ENCODE peak calls at places on chromosomes 6 and 20, in nine cellular contexts. Z is HCT116, R is GM23338, S is PC-3, F is neural progenitor cell, U is MM.1S, Q is GM23248, E is OCI-LY7, L is hepatocyte. B is an unnamed sample.

GRCh38 chr6:29336269-29336668 is 32.4 kb downstream of the OR5V1 start:
- DNase-seq in Q (no peak), S (no peak), E (no peak), R (no peak), Z (no peak), L (no peak), U (no peak), F (no peak), B (no peak)

GRCh38 chr6:42173101-42173500 is at the start of gene GUCA1A:
- DNase-seq in R (no peak), Z (no peak), S (no peak), Q (no peak), F (no peak), E (no peak), U (no peak), L (no peak), B (no peak)

GRCh38 chr20:4371623-4372246 is 350.0 kb upstream of the PRND start:
- DNase-seq in S (no peak), L (no peak), F (no peak), Q (no peak), U (no peak), R (no peak), Z (no peak), E (no peak), B (no peak)

GRCh38 chr6:83867527-83868161 is 8.2 kb downstream of the CYB5R4 start:
- DNase-seq in F (peak; percentile 41), U (no peak), R (peak; percentile 70), S (peak; percentile 89), Z (peak; percentile 21), Q (peak; percentile 100), E (peak; percentile 91), L (peak; percentile 41), B (no peak)

GRCh38 chr6:141212296-141212695 is 920.4 kb upstream of the GJE1 start:
- DNase-seq in Z (peak; percentile 7), F (no peak), L (no peak), U (no peak), S (peak; percentile 40), Q (no peak), E (no peak), R (no peak), B (no peak)

GRCh38 chr20:52419205-52419604 is 227.6 kb upstream of the ZFP64 start:
- DNase-seq in Z (no peak), E (no peak), Q (no peak), U (no peak), F (no peak), L (no peak), R (no peak), S (no peak), B (no peak)

GRCh38 chr6:11974089-11974488 is 38.0 kb upstream of the HIVEP1 start:
- DNase-seq in L (no peak), F (no peak), U (no peak), E (no peak), S (peak; percentile 26), Q (peak; percentile 57), Z (no peak), R (no peak), B (no peak)

GRCh38 chr6:31898200-31899011 is 908 bp upstream of the EHMT2 start:
- DNase-seq in Z (peak; percentile 60), U (peak; percentile 77), E (peak; percentile 71), F (peak; percentile 78), S (peak; percentile 68), Q (peak; percentile 71), L (peak; percentile 69), R (peak; percentile 86), B (peak; percentile 44)

GRCh38 chr6:24664049-24664987 is 2.4 kb downstream of the TDP2 start:
- DNase-seq in F (no peak), E (no peak), U (no peak), S (no peak), R (no peak), L (no peak), Q (no peak), Z (no peak), B (no peak)

GRCh38 chr6:158653577-158654354 is 3.9 kb downstream of the SYTL3 start:
- DNase-seq in R (no peak), F (no peak), Q (no peak), E (no peak), U (peak; percentile 87), S (no peak), L (no peak), Z (no peak), B (no peak)

GRCh38 chr6:40268166-40268958 is 318.8 kb downstream of the LRFN2 start:
- DNase-seq in S (no peak), E (no peak), U (no peak), R (no peak), L (no peak), Z (no peak), Q (no peak), F (no peak), B (no peak)

GRCh38 chr20:19785886-19786285 is 27.8 kb downstream of the RIN2 start:
- DNase-seq in L (no peak), E (no peak), Q (no peak), S (no peak), R (no peak), Z (no peak), F (no peak), U (no peak), B (no peak)

GRCh38 chr6:37309692-37310091 is 44.1 kb upstream of the RNF8 start:
- DNase-seq in Q (no peak), Z (no peak), F (no peak), R (no peak), L (no peak), E (no peak), U (no peak), S (no peak), B (no peak)

GRCh38 chr6:20946037-20946436 is 411.8 kb downstream of the CDKAL1 start:
- DNase-seq in E (no peak), Q (peak; percentile 33), S (peak; percentile 58), U (no peak), R (peak; percentile 46), F (no peak), Z (no peak), L (no peak), B (no peak)

GRCh38 chr20:50824137-50824536 is 29.3 kb downstream of the BCAS4 start:
- DNase-seq in S (peak; percentile 33), E (no peak), L (no peak), F (no peak), R (no peak), Q (peak; percentile 83), Z (no peak), U (no peak), B (no peak)

GRCh38 chr6:4088684-4089083 is 9.7 kb upstream of the FAM217A start:
- DNase-seq in Q (no peak), F (no peak), U (no peak), E (no peak), L (no peak), Z (no peak), R (no peak), S (no peak), B (no peak)

DNA sequence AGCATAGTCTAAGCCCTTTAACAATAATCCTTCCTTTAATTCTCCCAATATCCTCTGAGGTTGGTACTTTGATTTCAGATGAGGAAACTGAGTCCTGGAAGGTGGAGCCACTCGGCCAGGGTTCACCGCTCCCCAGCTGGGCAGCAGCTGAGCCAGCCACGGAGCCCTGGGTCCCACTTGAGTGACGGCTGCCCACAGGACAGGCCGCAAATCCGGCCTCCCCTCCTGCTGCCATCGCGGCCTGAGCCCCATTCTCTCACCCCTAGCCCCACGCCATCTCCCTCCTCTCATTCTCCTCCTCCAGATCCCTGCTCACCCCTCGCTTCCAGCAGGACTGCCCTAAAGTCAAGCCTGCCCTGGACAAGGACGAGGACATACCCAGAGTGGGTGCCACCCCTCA is 41.4 kb downstream of the AGPAT4 start:
- DNase-seq in Q (no peak), F (no peak), S (no peak), R (no peak), Z (no peak), U (no peak), E (no peak), L (no peak), B (no peak)
- TF ChIP-seq EZH2phosphoT487 in Q (no peak), F (no peak), S (no peak), R (no peak), Z (no peak), U (no peak), E (no peak), L (no peak), B (no peak)

DNA sequence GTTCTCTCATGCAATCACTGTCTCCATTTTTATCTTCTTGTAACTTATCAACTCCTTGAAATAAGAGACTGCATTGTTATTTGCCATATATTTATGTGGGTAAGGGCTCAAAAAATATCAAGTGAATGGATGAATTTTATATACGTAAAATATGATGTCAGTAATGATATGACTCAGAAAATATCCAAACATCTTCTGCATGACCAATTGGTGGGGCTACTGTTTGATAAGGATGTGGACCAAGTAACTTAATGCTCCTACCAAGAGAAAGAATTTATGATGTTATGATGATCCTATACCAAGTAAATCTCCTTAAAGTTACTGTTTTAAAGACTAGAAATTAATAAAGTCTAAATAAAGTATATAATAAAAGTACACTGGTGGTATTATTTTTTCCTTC is 103.7 kb downstream of the OGFRL1 start:
- DNase-seq in F (no peak), E (no peak), L (no peak), U (no peak), Q (no peak), S (no peak), R (no peak), Z (no peak), B (no peak)
- TF ChIP-seq EZH2phosphoT487 in F (no peak), E (no peak), L (no peak), U (no peak), Q (no peak), S (no peak), R (no peak), Z (no peak), B (no peak)

DNA sequence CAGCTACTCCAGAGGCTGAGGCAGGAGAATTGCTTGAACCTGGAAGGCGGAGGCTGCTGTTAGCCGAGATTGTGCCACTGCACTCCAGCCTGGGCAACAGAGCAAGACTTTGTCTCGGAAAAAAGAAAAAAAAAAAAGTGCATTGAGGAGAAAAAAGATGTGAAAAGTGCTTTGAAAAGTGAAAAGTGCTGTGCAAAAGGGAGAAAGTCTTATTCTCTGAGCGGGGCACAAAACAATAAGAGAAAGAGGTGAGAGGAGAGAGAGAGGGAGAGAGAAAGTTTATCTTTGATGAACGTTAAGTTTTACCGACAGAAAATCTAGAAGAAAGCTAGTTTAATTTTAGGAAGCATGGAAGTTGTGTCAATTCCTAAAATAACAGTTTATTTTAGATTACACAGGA is 3.9 kb upstream of the PACSIN1 start:
- DNase-seq in R (no peak), S (no peak), F (no peak), Q (no peak), L (no peak), Z (no peak), E (no peak), U (no peak), B (no peak)
- TF ChIP-seq EZH2phosphoT487 in R (no peak), S (no peak), F (no peak), Q (no peak), L (no peak), Z (no peak), E (no peak), U (no peak), B (no peak)

DNA sequence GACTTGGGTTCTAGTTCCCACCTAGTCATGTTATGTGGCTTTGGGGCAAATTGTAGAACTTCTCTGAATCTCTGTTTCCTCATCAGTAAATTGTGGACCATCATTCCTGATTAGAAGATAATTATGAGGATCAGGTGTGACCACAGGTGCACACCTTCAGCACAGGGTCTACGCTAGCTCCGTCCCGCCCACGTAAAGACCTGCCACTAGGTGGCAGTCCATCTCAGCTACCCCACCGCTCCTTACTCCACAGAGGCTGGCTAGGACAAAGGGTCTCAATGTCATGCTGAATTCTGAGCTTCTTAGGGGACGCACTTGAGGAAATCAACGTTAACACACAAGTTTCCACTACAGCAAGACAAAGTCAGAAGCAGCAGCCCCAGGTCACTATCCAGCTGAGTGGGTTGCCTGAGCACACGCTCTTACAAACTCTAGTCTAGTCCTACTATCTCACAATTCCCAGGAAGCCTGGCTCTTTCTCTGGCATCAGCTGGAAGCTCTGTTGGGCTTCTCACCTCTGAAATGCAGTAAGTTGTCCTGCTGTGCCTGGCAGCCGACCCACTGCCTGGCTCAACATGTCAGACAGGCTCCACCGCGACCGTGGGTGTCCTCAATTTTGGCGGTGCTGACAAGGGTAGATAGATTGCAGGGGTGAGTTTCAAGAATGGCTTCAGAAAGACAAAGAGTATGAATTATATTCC is 2.0 kb upstream of the PLCG1 start:
- DNase-seq in U (peak; percentile 62), Z (peak; percentile 32), L (peak; percentile 72), R (peak; percentile 85), Q (peak; percentile 41), S (peak; percentile 70), F (peak; percentile 74), E (peak; percentile 75), B (peak; percentile 59)
- TF ChIP-seq EZH2phosphoT487 in U (no peak), Z (no peak), L (no peak), R (no peak), Q (no peak), S (no peak), F (no peak), E (no peak), B (no peak)

B was measured in SK-N-SH.